ENCODE peak calls at places on chromosomes 4 and X, in six cellular contexts. V is left ventricle myocardium inferior, F is heart right ventricle, L is body of pancreas, Y is BE2C, R is thoracic aorta. E is an unnamed sample.
A peak's percentile ranks its signal among the peaks of the same experiment; 100 is the strongest.

GRCh38 chrX:134836497-134836968 is 154.3 kb upstream of the SMIM10 start:
- DNase-seq in R (no peak), Y (no peak), F (no peak), V (no peak), L (no peak), E (no peak)

GRCh38 chr4:90027565-90027964 is 99.6 kb upstream of the CCSER1 start:
- DNase-seq in V (no peak), L (no peak), Y (no peak), R (no peak), F (no peak), E (no peak)

GRCh38 chr4:148239406-148239805 is 202.8 kb downstream of the NR3C2 start:
- DNase-seq in R (no peak), L (no peak), F (peak; percentile 27), Y (peak; percentile 47), V (no peak), E (no peak)

GRCh38 chrX:71545364-71545763 is 12.5 kb downstream of the OGT start:
- DNase-seq in Y (no peak), L (no peak), F (no peak), V (no peak), R (no peak), E (no peak)

GRCh38 chr4:185730387-185730786 is 81.6 kb downstream of the SORBS2 start:
- DNase-seq in V (no peak), Y (no peak), L (no peak), R (no peak), F (no peak), E (no peak)

GRCh38 chrX:2789569-2789968 is 37.7 kb downstream of the XG start:
- DNase-seq in F (no peak), R (no peak), L (no peak), Y (no peak), V (no peak), E (no peak)

GRCh38 chr4:158300012-158300411 is 89.7 kb downstream of the TMEM144 start:
- DNase-seq in R (no peak), F (no peak), Y (no peak), V (no peak), L (no peak), E (no peak)

GRCh38 chr4:120317713-120318112 is 251.1 kb upstream of the MAD2L1 start:
- DNase-seq in L (no peak), V (no peak), R (no peak), Y (no peak), F (no peak), E (no peak)

GRCh38 chrX:43644124-43644701 is 11.9 kb upstream of the MAOA start:
- DNase-seq in F (no peak), R (no peak), V (no peak), L (no peak), Y (no peak), E (no peak)

GRCh38 chrX:2351321-2351720 is 149.5 kb downstream of the DHRSX start:
- DNase-seq in F (no peak), L (no peak), Y (no peak), V (no peak), R (no peak), E (no peak)

GRCh38 chr4:60611762-60612496 is 588.2 kb upstream of the ADGRL3 start:
- DNase-seq in L (no peak), R (no peak), Y (no peak), V (no peak), F (no peak), E (no peak)

DNA sequence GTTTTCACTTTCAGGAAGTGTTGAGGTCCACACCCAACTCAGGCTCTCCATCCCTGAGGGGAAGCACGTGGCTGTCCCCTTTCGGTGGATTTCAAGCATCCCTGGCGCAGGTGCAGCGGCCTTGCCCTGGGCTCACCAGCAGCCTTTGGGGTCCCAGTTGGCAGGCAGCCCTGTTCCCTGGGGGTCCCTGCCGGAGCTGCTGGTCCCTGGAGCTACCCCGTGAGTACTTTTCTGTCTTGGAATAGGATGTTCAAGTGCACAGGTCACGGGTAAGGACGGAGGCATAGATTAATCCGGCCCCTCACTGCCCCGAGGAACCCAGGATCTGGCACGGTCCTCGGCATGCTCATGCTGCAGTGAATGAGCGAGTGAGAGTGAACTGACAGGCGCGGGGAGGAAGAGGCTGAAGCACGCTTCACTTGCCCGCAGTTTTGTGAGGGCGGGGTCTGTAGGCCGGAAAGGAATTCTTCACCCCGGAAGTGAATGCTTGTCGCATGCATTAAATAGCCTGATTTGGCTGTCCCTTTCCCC is 117.2 kb upstream of the FAT1 start:
- DNase-seq in L (no peak), V (no peak), R (no peak), Y (no peak), F (peak; percentile 14), E (no peak)
- H3K27me3 ChIP-seq in L (no peaks in the 10 kb centered on the region), V (no peaks in the 10 kb centered on the region), R (no peaks in the 10 kb centered on the region), Y (no peaks in the 10 kb centered on the region), F (no peaks in the 10 kb centered on the region), E (no peaks in the 10 kb centered on the region)

DNA sequence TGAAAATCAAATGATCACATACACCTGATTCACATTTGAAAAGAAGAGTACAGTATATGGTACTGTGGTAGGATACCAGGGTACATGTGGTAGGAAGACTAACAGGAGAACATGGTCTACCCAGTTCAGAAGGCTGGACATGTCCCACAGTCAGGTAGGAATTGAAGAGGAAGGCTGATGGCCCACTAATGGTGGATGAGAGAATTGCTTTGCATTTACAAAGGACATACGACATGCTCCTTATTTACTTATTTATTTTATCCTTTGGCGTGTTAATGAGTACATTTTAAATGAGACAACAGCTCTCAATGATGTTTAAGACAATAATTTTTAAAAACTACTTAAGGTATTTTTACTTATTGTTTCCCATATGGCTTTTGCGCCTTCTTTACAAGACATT is 106.7 kb upstream of the BMP2K start:
- DNase-seq in R (no peak), V (no peak), Y (no peak), L (no peak), F (no peak), E (no peak)
- TF ChIP-seq CTCF in R (no peak), V (peak; percentile 21), Y (peak; percentile 53), L (no peak), F (peak; percentile 10), E (peak; percentile 13)

DNA sequence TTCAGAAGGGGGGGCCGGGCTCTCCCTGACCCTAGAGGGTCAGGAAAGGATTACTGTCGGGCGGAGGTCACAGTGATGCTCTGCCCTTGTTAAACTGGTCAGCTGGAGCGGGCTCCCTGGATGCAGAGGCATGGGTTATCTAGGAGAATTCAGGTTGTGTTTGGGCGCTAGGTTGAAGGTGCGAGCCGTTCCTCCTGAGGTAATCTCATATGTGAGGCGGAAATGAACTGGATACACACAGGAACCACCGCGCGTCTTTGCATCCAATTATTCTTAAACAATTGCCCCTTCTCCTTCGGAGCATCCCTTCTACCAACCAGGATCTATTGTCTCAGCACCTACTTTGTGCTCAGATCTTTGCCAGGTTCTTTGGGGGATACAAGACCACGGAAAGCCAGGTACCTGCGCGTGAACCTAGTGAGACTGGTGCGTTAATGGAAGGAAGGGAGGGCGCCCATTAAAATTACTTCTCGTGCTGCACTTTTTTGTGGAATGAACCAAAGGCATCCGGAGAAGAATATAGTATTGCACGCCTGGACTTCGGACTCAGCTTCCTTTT is 28.4 kb downstream of the HAND2 start:
- DNase-seq in L (no peak), R (no peak), Y (no peak), V (no peak), F (no peak), E (no peak)
- H3K27me3 ChIP-seq in L (no peaks in the 10 kb centered on the region), R (no peaks in the 10 kb centered on the region), Y (no peaks in the 10 kb centered on the region), V (peaks cover 39% of the 10 kb centered on the region), F (peaks cover 52% of the 10 kb centered on the region), E (peaks cover 74% of the 10 kb centered on the region)

GRCh38 chr4:152356428-152357034 is 179.4 kb downstream of the FBXW7 start:
- DNase-seq in Y (no peak), V (no peak), F (no peak), L (no peak), R (no peak), E (no peak)
- TF ChIP-seq CTCF in Y (peak; percentile 14), V (no peak), F (no peak), L (no peak), R (no peak), E (no peak)

GRCh38 chr4:141131738-141132688 is 1.3 kb downstream of the RNF150 start:
- DNase-seq in L (peak; percentile 15), R (no peak), V (peak; percentile 32), Y (peak; percentile 49), F (peak; percentile 36), E (no peak)

GRCh38 chr4:141132689-141133145 is 552 bp downstream of the RNF150 start:
- DNase-seq in R (no peak), V (peak; percentile 59), L (peak; percentile 15), F (peak; percentile 55), Y (peak; percentile 68), E (no peak)

GRCh38 chr4:141134586-141134985 is 1.3 kb upstream of the RNF150 start:
- DNase-seq in F (no peak), R (no peak), V (no peak), Y (no peak), L (no peak), E (no peak)

GRCh38 chr4:141133146-141134006 is at the start of gene RNF150:
- DNase-seq in V (peak; percentile 72), F (peak; percentile 71), Y (peak; percentile 91), R (peak; percentile 47), L (peak; percentile 77), E (peak; percentile 68)

DNA sequence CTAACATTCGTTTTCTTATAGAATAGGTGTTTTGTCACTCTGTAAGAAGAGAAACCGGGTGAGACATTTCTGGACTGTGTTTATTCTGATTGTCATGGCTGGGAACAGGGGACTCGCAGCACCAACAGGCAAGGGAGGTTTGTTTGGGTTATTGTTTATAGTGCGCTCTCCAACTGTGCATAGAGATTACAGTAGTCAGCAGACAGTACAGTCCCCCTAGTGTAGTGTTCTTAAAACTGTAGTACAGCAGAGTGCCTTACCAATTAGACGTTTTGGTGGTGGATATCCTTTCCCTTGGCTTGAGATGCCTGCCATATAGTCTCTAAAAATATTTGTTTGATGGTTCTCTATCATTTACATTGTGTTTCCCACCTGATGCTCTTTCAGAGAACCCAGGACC is 782 bp upstream of the RNF150 start:
- DNase-seq in Y (no peak), V (no peak), R (no peak), L (no peak), F (no peak), E (no peak)
- H3K27me3 ChIP-seq in Y (no peaks in the 10 kb centered on the region), V (peaks cover 28% of the 10 kb centered on the region), R (no peaks in the 10 kb centered on the region), L (no peaks in the 10 kb centered on the region), F (peaks cover 16% of the 10 kb centered on the region), E (peaks cover 46% of the 10 kb centered on the region)

GRCh38 chr4:175252642-175253041 is 334.5 kb downstream of the ADAM29 start:
- DNase-seq in F (no peak), V (no peak), L (no peak), Y (no peak), R (no peak), E (no peak)

GRCh38 chr4:175253184-175253902 is 335.2 kb downstream of the ADAM29 start:
- DNase-seq in R (no peak), L (no peak), Y (no peak), V (no peak), F (no peak), E (no peak)
- TF ChIP-seq CTCF in R (no peak), L (no peak), Y (peak; percentile 25), V (peak; percentile 23), F (peak; percentile 29), E (no peak)

DNA sequence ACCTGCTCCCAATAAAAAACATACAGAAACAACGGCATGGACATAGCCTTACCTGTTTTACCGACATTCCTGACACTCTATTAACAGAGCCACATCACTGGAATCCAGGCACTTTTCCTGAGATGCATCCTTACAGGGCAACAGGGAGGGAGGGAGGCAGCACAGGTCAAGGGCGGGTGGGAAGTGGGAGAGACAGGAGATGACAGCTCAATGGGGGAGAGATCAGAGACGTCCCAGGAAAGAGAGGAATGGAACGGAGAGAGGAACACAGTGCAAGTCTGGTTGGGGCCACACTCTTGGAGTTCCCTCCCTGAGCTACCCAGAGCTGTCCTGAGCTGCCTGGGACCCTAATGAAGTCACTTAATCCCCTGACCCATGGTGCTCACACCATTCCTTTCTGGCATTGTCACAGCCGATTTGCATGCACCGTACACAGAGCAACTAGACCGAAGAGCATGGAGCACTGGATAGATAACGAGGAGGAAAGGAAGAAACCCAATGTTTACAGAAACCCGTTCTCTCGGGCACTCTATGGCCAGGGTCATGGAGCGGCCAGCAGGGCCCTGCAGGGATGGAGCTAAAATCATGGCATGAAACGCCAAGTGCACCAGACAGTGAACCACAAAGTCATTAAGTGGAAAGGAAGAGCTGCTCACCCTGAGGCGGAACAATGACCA is 93.1 kb downstream of the NSUN7 start:
- DNase-seq in V (no peak), Y (no peak), F (no peak), L (no peak), R (no peak), E (no peak)
- H3K27me3 ChIP-seq in V (no peaks in the 10 kb centered on the region), Y (no peaks in the 10 kb centered on the region), F (no peaks in the 10 kb centered on the region), L (no peaks in the 10 kb centered on the region), R (no peaks in the 10 kb centered on the region), E (no peaks in the 10 kb centered on the region)